ENCODE peak calls at places on chromosomes 13 and 19, in nine cellular contexts. One of them, this sample, is unnamed.

GRCh38 chr19:52274191-52274590 is 4.8 kb downstream of the ZNF766 start:
- DNase-seq in kidney epithelial cell: no peak
- DNase-seq in CD4-positive, alpha-beta T cell: no peak
- DNase-seq in HEK293T: no peak
- DNase-seq in left lung: no peak
- DNase-seq in stimulated activated CD4-positive, alpha-beta T cell treated with anti-CD3 and anti-CD28 coated beads, TNF-alpha, amount 100 ng/mL, for 1 hour: no peak
- DNase-seq in H9: no peak
- DNase-seq in IMR-90: no peak
- DNase-seq in amniotic stem cell: no peak
- DNase-seq in this sample: no peak

GRCh38 chr19:11964858-11965645 is at the start of gene ZNF763:
- DNase-seq in kidney epithelial cell: peak
- DNase-seq in H9: peak
- DNase-seq in HEK293T: no peak
- DNase-seq in amniotic stem cell: peak
- DNase-seq in left lung: peak
- DNase-seq in stimulated activated CD4-positive, alpha-beta T cell treated with anti-CD3 and anti-CD28 coated beads, TNF-alpha, amount 100 ng/mL, for 1 hour: peak
- DNase-seq in IMR-90: peak
- DNase-seq in CD4-positive, alpha-beta T cell: peak
- DNase-seq in this sample: peak

GRCh38 chr19:4456843-4457653 is 546 bp downstream of the UBXN6 start:
- DNase-seq in left lung: no peak
- DNase-seq in CD4-positive, alpha-beta T cell: peak
- DNase-seq in stimulated activated CD4-positive, alpha-beta T cell treated with anti-CD3 and anti-CD28 coated beads, TNF-alpha, amount 100 ng/mL, for 1 hour: no peak
- DNase-seq in IMR-90: peak
- DNase-seq in HEK293T: peak
- DNase-seq in kidney epithelial cell: no peak
- DNase-seq in H9: peak
- DNase-seq in amniotic stem cell: peak
- DNase-seq in this sample: peak

GRCh38 chr19:37779139-37780035 is at the start of gene ZNF573:
- DNase-seq in stimulated activated CD4-positive, alpha-beta T cell treated with anti-CD3 and anti-CD28 coated beads, TNF-alpha, amount 100 ng/mL, for 1 hour: peak
- DNase-seq in CD4-positive, alpha-beta T cell: peak
- DNase-seq in H9: peak
- DNase-seq in IMR-90: peak
- DNase-seq in HEK293T: peak
- DNase-seq in left lung: peak
- DNase-seq in kidney epithelial cell: peak
- DNase-seq in amniotic stem cell: peak
- DNase-seq in this sample: peak

GRCh38 chr19:53389591-53390377 is 5.2 kb upstream of the ZNF765 start:
- DNase-seq in stimulated activated CD4-positive, alpha-beta T cell treated with anti-CD3 and anti-CD28 coated beads, TNF-alpha, amount 100 ng/mL, for 1 hour: no peak
- DNase-seq in CD4-positive, alpha-beta T cell: no peak
- DNase-seq in IMR-90: no peak
- DNase-seq in amniotic stem cell: no peak
- DNase-seq in HEK293T: no peak
- DNase-seq in left lung: no peak
- DNase-seq in kidney epithelial cell: no peak
- DNase-seq in H9: peak
- DNase-seq in this sample: peak

GRCh38 chr19:45125975-45126493 is 33.1 kb downstream of the PPP1R37 start:
- DNase-seq in amniotic stem cell: no peak
- DNase-seq in left lung: no peak
- DNase-seq in kidney epithelial cell: no peak
- DNase-seq in IMR-90: peak
- DNase-seq in HEK293T: peak
- DNase-seq in CD4-positive, alpha-beta T cell: peak
- DNase-seq in H9: peak
- DNase-seq in stimulated activated CD4-positive, alpha-beta T cell treated with anti-CD3 and anti-CD28 coated beads, TNF-alpha, amount 100 ng/mL, for 1 hour: no peak
- DNase-seq in this sample: peak

GRCh38 chr13:103289661-103290060 is 223.4 kb upstream of the SLC10A2 start:
- DNase-seq in IMR-90: no peak
- DNase-seq in H9: no peak
- DNase-seq in CD4-positive, alpha-beta T cell: no peak
- DNase-seq in amniotic stem cell: no peak
- DNase-seq in stimulated activated CD4-positive, alpha-beta T cell treated with anti-CD3 and anti-CD28 coated beads, TNF-alpha, amount 100 ng/mL, for 1 hour: no peak
- DNase-seq in HEK293T: no peak
- DNase-seq in left lung: no peak
- DNase-seq in kidney epithelial cell: no peak
- DNase-seq in this sample: no peak

GRCh38 chr19:39998511-39998910 is 1.7 kb downstream of the ZNF546 start:
- DNase-seq in CD4-positive, alpha-beta T cell: no peak
- DNase-seq in amniotic stem cell: no peak
- DNase-seq in IMR-90: peak
- DNase-seq in kidney epithelial cell: no peak
- DNase-seq in stimulated activated CD4-positive, alpha-beta T cell treated with anti-CD3 and anti-CD28 coated beads, TNF-alpha, amount 100 ng/mL, for 1 hour: no peak
- DNase-seq in HEK293T: no peak
- DNase-seq in left lung: no peak
- DNase-seq in H9: no peak
- DNase-seq in this sample: no peak

GRCh38 chr19:19571387-19571786 is 33.3 kb downstream of the CILP2 start:
- DNase-seq in amniotic stem cell: no peak
- DNase-seq in left lung: no peak
- DNase-seq in kidney epithelial cell: no peak
- DNase-seq in IMR-90: no peak
- DNase-seq in H9: no peak
- DNase-seq in CD4-positive, alpha-beta T cell: no peak
- DNase-seq in stimulated activated CD4-positive, alpha-beta T cell treated with anti-CD3 and anti-CD28 coated beads, TNF-alpha, amount 100 ng/mL, for 1 hour: no peak
- DNase-seq in HEK293T: no peak
- DNase-seq in this sample: no peak

GRCh38 chr13:89862691-89863036 is 1484.8 kb upstream of the MIR17HG start:
- DNase-seq in HEK293T: no peak
- DNase-seq in IMR-90: no peak
- DNase-seq in kidney epithelial cell: no peak
- DNase-seq in amniotic stem cell: no peak
- DNase-seq in H9: no peak
- DNase-seq in stimulated activated CD4-positive, alpha-beta T cell treated with anti-CD3 and anti-CD28 coated beads, TNF-alpha, amount 100 ng/mL, for 1 hour: no peak
- DNase-seq in CD4-positive, alpha-beta T cell: no peak
- DNase-seq in left lung: no peak
- DNase-seq in this sample: no peak

GRCh38 chr19:1577929-1578618 is 9.9 kb upstream of the MEX3D start:
- DNase-seq in stimulated activated CD4-positive, alpha-beta T cell treated with anti-CD3 and anti-CD28 coated beads, TNF-alpha, amount 100 ng/mL, for 1 hour: no peak
- DNase-seq in H9: no peak
- DNase-seq in IMR-90: no peak
- DNase-seq in CD4-positive, alpha-beta T cell: no peak
- DNase-seq in left lung: no peak
- DNase-seq in HEK293T: no peak
- DNase-seq in amniotic stem cell: no peak
- DNase-seq in kidney epithelial cell: no peak
- DNase-seq in this sample: no peak

GRCh38 chr19:16587031-16588023 is 15.1 kb upstream of the SLC35E1 start:
- DNase-seq in IMR-90: peak
- DNase-seq in stimulated activated CD4-positive, alpha-beta T cell treated with anti-CD3 and anti-CD28 coated beads, TNF-alpha, amount 100 ng/mL, for 1 hour: no peak
- DNase-seq in amniotic stem cell: no peak
- DNase-seq in left lung: peak
- DNase-seq in CD4-positive, alpha-beta T cell: peak
- DNase-seq in kidney epithelial cell: no peak
- DNase-seq in H9: no peak
- DNase-seq in HEK293T: no peak
- DNase-seq in this sample: no peak

GRCh38 chr13:41696163-41697003 is 239.0 kb downstream of the RGCC start:
- DNase-seq in kidney epithelial cell: peak
- DNase-seq in stimulated activated CD4-positive, alpha-beta T cell treated with anti-CD3 and anti-CD28 coated beads, TNF-alpha, amount 100 ng/mL, for 1 hour: no peak
- DNase-seq in HEK293T: peak
- DNase-seq in amniotic stem cell: peak
- DNase-seq in CD4-positive, alpha-beta T cell: no peak
- DNase-seq in H9: no peak
- DNase-seq in left lung: no peak
- DNase-seq in IMR-90: peak
- DNase-seq in this sample: no peak

GRCh38 chr19:947090-947706 is 21.4 kb downstream of the ARID3A start:
- DNase-seq in left lung: no peak
- DNase-seq in H9: no peak
- DNase-seq in amniotic stem cell: no peak
- DNase-seq in IMR-90: no peak
- DNase-seq in stimulated activated CD4-positive, alpha-beta T cell treated with anti-CD3 and anti-CD28 coated beads, TNF-alpha, amount 100 ng/mL, for 1 hour: no peak
- DNase-seq in CD4-positive, alpha-beta T cell: no peak
- DNase-seq in HEK293T: no peak
- DNase-seq in kidney epithelial cell: no peak
- DNase-seq in this sample: no peak

GRCh38 chr13:21005193-21005592 is 56.2 kb downstream of the LATS2 start:
- DNase-seq in CD4-positive, alpha-beta T cell: no peak
- DNase-seq in kidney epithelial cell: no peak
- DNase-seq in stimulated activated CD4-positive, alpha-beta T cell treated with anti-CD3 and anti-CD28 coated beads, TNF-alpha, amount 100 ng/mL, for 1 hour: no peak
- DNase-seq in HEK293T: no peak
- DNase-seq in H9: no peak
- DNase-seq in IMR-90: no peak
- DNase-seq in amniotic stem cell: no peak
- DNase-seq in left lung: no peak
- DNase-seq in this sample: no peak

GRCh38 chr13:51717786-51718398 is 86.1 kb downstream of the DHRS12 start:
- DNase-seq in CD4-positive, alpha-beta T cell: no peak
- DNase-seq in IMR-90: peak
- DNase-seq in kidney epithelial cell: no peak
- DNase-seq in left lung: no peak
- DNase-seq in amniotic stem cell: no peak
- DNase-seq in stimulated activated CD4-positive, alpha-beta T cell treated with anti-CD3 and anti-CD28 coated beads, TNF-alpha, amount 100 ng/mL, for 1 hour: no peak
- DNase-seq in H9: no peak
- DNase-seq in HEK293T: no peak
- DNase-seq in this sample: peak

GRCh38 chr19:12786149-12786870 is 5.0 kb upstream of the JUNB start:
- DNase-seq in stimulated activated CD4-positive, alpha-beta T cell treated with anti-CD3 and anti-CD28 coated beads, TNF-alpha, amount 100 ng/mL, for 1 hour: no peak
- DNase-seq in CD4-positive, alpha-beta T cell: no peak
- DNase-seq in kidney epithelial cell: no peak
- DNase-seq in H9: no peak
- DNase-seq in left lung: peak
- DNase-seq in amniotic stem cell: no peak
- DNase-seq in HEK293T: no peak
- DNase-seq in IMR-90: no peak
- DNase-seq in this sample: no peak

GRCh38 chr19:17304386-17305047 is 1.2 kb upstream of the MRPL34 start:
- DNase-seq in HEK293T: no peak
- DNase-seq in CD4-positive, alpha-beta T cell: no peak
- DNase-seq in amniotic stem cell: no peak
- DNase-seq in left lung: no peak
- DNase-seq in H9: no peak
- DNase-seq in kidney epithelial cell: no peak
- DNase-seq in IMR-90: no peak
- DNase-seq in stimulated activated CD4-positive, alpha-beta T cell treated with anti-CD3 and anti-CD28 coated beads, TNF-alpha, amount 100 ng/mL, for 1 hour: no peak
- DNase-seq in this sample: no peak

GRCh38 chr19:51737924-51738323 is 13.8 kb downstream of the FPR1 start:
- DNase-seq in amniotic stem cell: no peak
- DNase-seq in left lung: no peak
- DNase-seq in stimulated activated CD4-positive, alpha-beta T cell treated with anti-CD3 and anti-CD28 coated beads, TNF-alpha, amount 100 ng/mL, for 1 hour: no peak
- DNase-seq in kidney epithelial cell: no peak
- DNase-seq in HEK293T: no peak
- DNase-seq in CD4-positive, alpha-beta T cell: no peak
- DNase-seq in IMR-90: no peak
- DNase-seq in H9: no peak
- DNase-seq in this sample: no peak

GRCh38 chr13:52447815-52448552 is 2.5 kb downstream of the VPS36 start:
- DNase-seq in amniotic stem cell: no peak
- DNase-seq in left lung: no peak
- DNase-seq in HEK293T: no peak
- DNase-seq in H9: no peak
- DNase-seq in kidney epithelial cell: no peak
- DNase-seq in CD4-positive, alpha-beta T cell: no peak
- DNase-seq in stimulated activated CD4-positive, alpha-beta T cell treated with anti-CD3 and anti-CD28 coated beads, TNF-alpha, amount 100 ng/mL, for 1 hour: no peak
- DNase-seq in IMR-90: no peak
- DNase-seq in this sample: no peak

GRCh38 chr13:41306271-41307150 is 4.6 kb upstream of the NAA16 start:
- DNase-seq in HEK293T: no peak
- DNase-seq in CD4-positive, alpha-beta T cell: no peak
- DNase-seq in amniotic stem cell: no peak
- DNase-seq in H9: no peak
- DNase-seq in IMR-90: peak
- DNase-seq in kidney epithelial cell: no peak
- DNase-seq in stimulated activated CD4-positive, alpha-beta T cell treated with anti-CD3 and anti-CD28 coated beads, TNF-alpha, amount 100 ng/mL, for 1 hour: no peak
- DNase-seq in left lung: no peak
- DNase-seq in this sample: no peak

GRCh38 chr19:7852851-7853759 is 21.1 kb downstream of the PRR36 start:
- DNase-seq in kidney epithelial cell: no peak
- DNase-seq in H9: peak
- DNase-seq in amniotic stem cell: peak
- DNase-seq in stimulated activated CD4-positive, alpha-beta T cell treated with anti-CD3 and anti-CD28 coated beads, TNF-alpha, amount 100 ng/mL, for 1 hour: no peak
- DNase-seq in CD4-positive, alpha-beta T cell: peak
- DNase-seq in left lung: peak
- DNase-seq in IMR-90: peak
- DNase-seq in HEK293T: peak
- DNase-seq in this sample: peak

GRCh38 chr19:7638802-7639465 is 2.0 kb downstream of the STXBP2 start:
- DNase-seq in left lung: no peak
- DNase-seq in amniotic stem cell: no peak
- DNase-seq in HEK293T: no peak
- DNase-seq in H9: no peak
- DNase-seq in IMR-90: no peak
- DNase-seq in stimulated activated CD4-positive, alpha-beta T cell treated with anti-CD3 and anti-CD28 coated beads, TNF-alpha, amount 100 ng/mL, for 1 hour: no peak
- DNase-seq in kidney epithelial cell: no peak
- DNase-seq in CD4-positive, alpha-beta T cell: no peak
- DNase-seq in this sample: no peak

GRCh38 chr13:26968431-26969335 is 202.9 kb downstream of the USP12 start:
- DNase-seq in stimulated activated CD4-positive, alpha-beta T cell treated with anti-CD3 and anti-CD28 coated beads, TNF-alpha, amount 100 ng/mL, for 1 hour: no peak
- DNase-seq in IMR-90: peak
- DNase-seq in amniotic stem cell: no peak
- DNase-seq in CD4-positive, alpha-beta T cell: no peak
- DNase-seq in H9: no peak
- DNase-seq in kidney epithelial cell: no peak
- DNase-seq in left lung: no peak
- DNase-seq in HEK293T: no peak
- DNase-seq in this sample: peak

GRCh38 chr19:17296278-17296677 is 6.9 kb downstream of the ABHD8 start:
- DNase-seq in IMR-90: peak
- DNase-seq in H9: no peak
- DNase-seq in kidney epithelial cell: no peak
- DNase-seq in CD4-positive, alpha-beta T cell: no peak
- DNase-seq in stimulated activated CD4-positive, alpha-beta T cell treated with anti-CD3 and anti-CD28 coated beads, TNF-alpha, amount 100 ng/mL, for 1 hour: no peak
- DNase-seq in HEK293T: no peak
- DNase-seq in left lung: no peak
- DNase-seq in amniotic stem cell: no peak
- DNase-seq in this sample: no peak